ENCODE peak calls at places on chromosomes 3 and 15, in eight cellular contexts. P is A549, K is SK-N-SH, O is HepG2, S is transverse colon, V is tibial nerve, R is ovary, Y is H1. G is an unnamed sample.

GRCh38 chr15:80191198-80191597 is 38.4 kb downstream of the FAH start:
- DNase-seq in P (no peak), K (no peak), O (no peak), S (no peak), V (no peak), R (no peak), Y (no peak), G (no peak)

GRCh38 chr3:5192568-5193319 is 5.2 kb downstream of the EDEM1 start:
- DNase-seq in P (no peak), K (no peak), O (no peak), S (no peak), V (no peak), R (no peak), Y (no peak), G (no peak)

GRCh38 chr3:177590826-177591225 is 393.5 kb upstream of the TBL1XR1 start:
- DNase-seq in P (no peak), K (no peak), O (no peak), S (no peak), V (no peak), R (no peak), Y (no peak), G (no peak)

GRCh38 chr3:171420667-171421066 is 39.5 kb downstream of the TNIK start:
- DNase-seq in P (no peak), K (no peak), O (no peak), S (no peak), V (no peak), R (no peak), Y (no peak), G (no peak)

GRCh38 chr3:177279118-177279815 is 82.0 kb upstream of the TBL1XR1 start:
- DNase-seq in P (no peak), K (no peak), O (peak), S (no peak), V (no peak), R (no peak), Y (no peak), G (no peak)

GRCh38 chr15:60448668-60449360 is 30.1 kb downstream of the ICE2 start:
- DNase-seq in P (no peak), K (no peak), O (no peak), S (no peak), V (no peak), R (no peak), Y (no peak), G (no peak)

GRCh38 chr3:173553635-173554280 is 156.2 kb downstream of the NLGN1 start:
- DNase-seq in P (peak), K (peak), O (peak), S (no peak), V (no peak), R (no peak), Y (no peak), G (no peak)

GRCh38 chr3:194132465-194133358 is 3.2 kb upstream of the HES1 start:
- DNase-seq in P (peak), K (no peak), O (peak), S (no peak), V (no peak), R (no peak), Y (no peak), G (no peak)

GRCh38 chr15:46489276-46489675 is 854.4 kb downstream of the SQOR start:
- DNase-seq in P (no peak), K (no peak), O (no peak), S (no peak), V (no peak), R (no peak), Y (no peak), G (no peak)
- TF ChIP-seq EP300 in P (no peak), K (no peak), O (no peak), S (no peak), V (no peak), R (no peak), Y (no peak), G (no peak)

DNA sequence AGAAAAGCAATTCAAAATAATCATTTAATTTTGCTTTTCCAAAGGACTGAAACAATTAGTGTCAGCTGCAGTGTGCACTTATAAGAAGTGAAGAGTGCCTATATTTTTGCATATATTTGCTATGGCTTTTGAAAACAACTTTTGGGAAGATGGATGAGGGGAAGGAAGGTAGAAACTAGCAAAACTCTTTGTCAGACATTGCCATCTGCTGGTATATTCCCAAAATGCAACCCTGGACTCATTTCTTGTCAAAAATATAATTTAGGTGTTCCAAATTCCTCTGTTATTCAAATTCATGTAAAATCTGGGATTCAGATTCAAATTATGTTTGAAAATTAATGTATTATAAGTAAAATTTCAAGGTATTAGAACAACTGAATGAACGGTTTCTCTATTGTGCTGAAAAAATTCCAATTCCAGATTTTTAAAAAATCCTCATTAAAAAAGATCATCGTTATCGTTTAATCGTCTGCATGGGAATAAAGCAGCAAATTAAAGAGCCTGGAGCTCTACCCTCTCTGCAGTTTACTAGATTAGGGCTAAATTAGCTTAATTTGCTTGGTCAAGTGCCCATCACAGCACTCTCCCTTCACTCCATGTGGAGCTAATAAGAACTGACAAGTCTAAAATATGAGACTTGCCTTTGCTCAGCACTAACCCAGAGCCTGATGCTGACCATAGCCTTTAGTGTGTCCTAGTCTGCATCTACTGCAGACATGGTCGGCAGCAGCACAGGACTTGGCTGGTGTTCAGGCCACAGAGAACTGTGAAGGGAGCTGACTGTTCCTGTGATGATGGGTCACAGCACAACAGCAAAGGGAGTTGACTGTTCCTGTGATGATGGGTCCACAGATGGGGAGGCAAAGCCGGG is 67.9 kb upstream of the MITF start:
- DNase-seq in P (peak), K (peak), O (peak), S (no peak), V (peak), R (no peak), Y (no peak), G (no peak)
- TF ChIP-seq EP300 in P (no peak), K (peak), O (no peak), S (no peak), V (no peak), R (no peak), Y (no peak), G (no peak)

DNA sequence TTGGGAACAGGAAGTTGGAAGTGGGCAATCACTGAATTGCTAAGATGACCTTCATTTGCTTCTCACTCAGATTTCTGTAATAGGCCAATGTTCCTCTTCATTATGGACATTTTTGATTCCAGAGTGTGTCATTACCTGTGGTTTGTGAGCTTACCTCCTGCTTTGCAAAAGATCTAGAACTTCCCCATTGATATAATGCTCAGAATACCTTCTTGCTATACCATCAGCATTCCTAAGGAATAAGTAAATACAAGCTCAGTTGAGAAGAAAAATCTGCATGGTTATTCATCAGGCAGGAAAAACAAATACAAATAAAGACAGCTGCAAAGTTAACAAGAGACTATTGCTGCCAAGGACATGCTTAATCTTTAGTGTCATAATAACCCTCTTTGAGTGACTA is 5.6 kb upstream of the RPL14 start:
- DNase-seq in P (no peak), K (no peak), O (no peak), S (no peak), V (no peak), R (no peak), Y (no peak), G (no peak)
- TF ChIP-seq EP300 in P (no peak), K (no peak), O (no peak), S (no peak), V (no peak), R (no peak), Y (no peak), G (no peak)

GRCh38 chr3:15958692-15959433 is 161.1 kb upstream of the ANKRD28 start:
- DNase-seq in P (no peak), K (peak), O (no peak), S (no peak), V (no peak), R (no peak), Y (no peak), G (no peak)

GRCh38 chr3:15959434-15959811 is 161.6 kb upstream of the ANKRD28 start:
- DNase-seq in P (no peak), K (no peak), O (no peak), S (no peak), V (no peak), R (no peak), Y (no peak), G (no peak)

GRCh38 chr3:15967577-15967976 is 169.8 kb upstream of the ANKRD28 start:
- DNase-seq in P (no peak), K (no peak), O (peak), S (no peak), V (no peak), R (no peak), Y (no peak), G (no peak)

GRCh38 chr3:15969874-15970640 is 172.3 kb upstream of the ANKRD28 start:
- DNase-seq in P (no peak), K (no peak), O (no peak), S (no peak), V (no peak), R (no peak), Y (no peak), G (no peak)

GRCh38 chr3:15964605-15965061 is 166.9 kb upstream of the ANKRD28 start:
- DNase-seq in P (no peak), K (no peak), O (no peak), S (no peak), V (peak), R (peak), Y (no peak), G (no peak)
- TF ChIP-seq EP300 in P (no peak), K (no peak), O (no peak), S (no peak), V (no peak), R (no peak), Y (no peak), G (no peak)

DNA sequence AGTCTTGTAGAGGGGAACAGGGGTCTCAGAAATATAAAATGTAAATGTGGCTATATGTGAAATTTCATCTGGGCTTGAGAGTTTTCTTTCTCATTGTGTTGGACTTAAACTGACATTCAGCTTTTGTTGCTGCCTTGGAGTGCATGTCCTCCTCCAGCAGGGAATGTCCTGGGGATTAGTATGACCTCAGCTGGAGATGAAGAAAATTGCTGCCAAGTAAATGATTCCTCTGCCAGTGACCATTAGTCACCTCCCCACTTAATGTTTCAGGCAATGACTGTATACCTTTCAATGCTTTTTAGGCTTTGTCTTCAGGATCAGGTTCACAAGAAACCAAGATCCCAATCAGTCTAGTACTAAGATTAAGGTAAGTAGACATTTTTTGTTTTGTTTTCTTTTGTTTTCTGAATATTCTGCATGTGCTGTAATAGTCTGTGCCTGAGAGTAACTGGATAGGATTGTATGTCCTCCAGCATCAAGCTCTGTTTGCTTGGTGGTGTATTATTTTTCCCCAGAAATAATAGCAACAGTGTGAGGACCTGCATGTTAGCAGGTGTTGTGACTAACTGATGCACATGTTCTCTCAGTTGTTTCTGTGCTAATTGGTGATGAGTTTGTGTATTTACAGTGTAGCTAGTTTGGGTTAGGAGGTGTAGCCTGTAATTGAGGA is 18.1 kb upstream of the SLC22A13 start:
- DNase-seq in P (peak), K (no peak), O (peak), S (no peak), V (peak), R (no peak), Y (no peak), G (no peak)
- TF ChIP-seq EP300 in P (no peak), K (no peak), O (no peak), S (no peak), V (no peak), R (no peak), Y (no peak), G (no peak)

GRCh38 chr3:11452312-11452711 is 180.1 kb downstream of the ATG7 start:
- DNase-seq in P (no peak), K (no peak), O (no peak), S (no peak), V (no peak), R (no peak), Y (no peak), G (no peak)
- TF ChIP-seq EP300 in P (no peak), K (no peak), O (no peak), S (no peak), V (no peak), R (no peak), Y (no peak), G (no peak)

GRCh38 chr15:81547517-81548132 is 173.6 kb upstream of the TMC3 start:
- DNase-seq in P (no peak), K (no peak), O (no peak), S (no peak), V (no peak), R (no peak), Y (no peak), G (no peak)
- TF ChIP-seq EP300 in P (no peak), K (no peak), O (no peak), S (no peak), V (no peak), R (no peak), Y (no peak), G (no peak)

GRCh38 chr15:62781081-62781497 is 261.5 kb upstream of the TPM1 start:
- DNase-seq in P (no peak), K (peak), O (no peak), S (no peak), V (no peak), R (no peak), Y (no peak), G (no peak)
- TF ChIP-seq EP300 in P (no peak), K (peak), O (no peak), S (no peak), V (no peak), R (no peak), Y (no peak), G (no peak)